ENCODE peak calls at places on chromosomes 4 and X, in four cellular contexts. One of them, this sample, is unnamed.

GRCh38 chrX:66384722-66385121 is 220.7 kb downstream of the HEPH start:
- DNase-seq in HTR-8/SVneo: no peak
- DNase-seq in RWPE1: no peak
- DNase-seq in heart left ventricle: no peak
- DNase-seq in this sample: no peak

GRCh38 chrX:53045002-53045401 is 3.6 kb upstream of the GPR173 start:
- DNase-seq in HTR-8/SVneo: no peak
- DNase-seq in RWPE1: no peak
- DNase-seq in heart left ventricle: no peak
- DNase-seq in this sample: no peak

GRCh38 chr4:87580057-87580456 is 28.3 kb upstream of the DSPP start:
- DNase-seq in HTR-8/SVneo: no peak
- DNase-seq in RWPE1: no peak
- DNase-seq in heart left ventricle: no peak
- DNase-seq in this sample: no peak

GRCh38 chrX:125101971-125102750 is 217.5 kb upstream of the TEX13C start:
- DNase-seq in HTR-8/SVneo: no peak
- DNase-seq in RWPE1: no peak
- DNase-seq in heart left ventricle: no peak
- DNase-seq in this sample: no peak

GRCh38 chrX:23287191-23287764 is 47.4 kb upstream of the PTCHD1 start:
- DNase-seq in HTR-8/SVneo: no peak
- DNase-seq in RWPE1: no peak
- DNase-seq in heart left ventricle: no peak
- DNase-seq in this sample: no peak

GRCh38 chr4:96593422-96593821 is 753.5 kb downstream of the PDHA2 start:
- DNase-seq in HTR-8/SVneo: no peak
- DNase-seq in RWPE1: no peak
- DNase-seq in heart left ventricle: no peak
- DNase-seq in this sample: no peak

GRCh38 chr4:145625677-145626622 is 6.8 kb downstream of the MMAA start:
- DNase-seq in HTR-8/SVneo: no peak
- DNase-seq in RWPE1: no peak
- DNase-seq in heart left ventricle: no peak
- DNase-seq in this sample: no peak

GRCh38 chr4:42627887-42628646 is 28.8 kb downstream of the ATP8A1 start:
- DNase-seq in HTR-8/SVneo: no peak
- DNase-seq in RWPE1: no peak
- DNase-seq in heart left ventricle: peak
- DNase-seq in this sample: no peak

GRCh38 chr4:15961778-15962510 is 1.0 kb downstream of the FGFBP2 start:
- DNase-seq in HTR-8/SVneo: no peak
- DNase-seq in RWPE1: no peak
- DNase-seq in heart left ventricle: no peak
- DNase-seq in this sample: no peak

GRCh38 chr4:165874072-165874798 is 1.2 kb downstream of the TLL1 start:
- DNase-seq in HTR-8/SVneo: peak
- DNase-seq in RWPE1: peak
- DNase-seq in heart left ventricle: peak
- DNase-seq in this sample: peak

GRCh38 chr4:33715996-33716395 is 2528.3 kb downstream of the ARAP2 start:
- DNase-seq in HTR-8/SVneo: peak
- DNase-seq in RWPE1: peak
- DNase-seq in heart left ventricle: no peak
- DNase-seq in this sample: peak

GRCh38 chr4:13087041-13087440 is 397.1 kb downstream of the RAB28 start:
- DNase-seq in HTR-8/SVneo: no peak
- DNase-seq in RWPE1: no peak
- DNase-seq in heart left ventricle: no peak
- DNase-seq in this sample: no peak

GRCh38 chrX:12701625-12702024 is 89.6 kb upstream of the PRPS2 start:
- DNase-seq in HTR-8/SVneo: peak
- DNase-seq in RWPE1: peak
- DNase-seq in heart left ventricle: no peak
- DNase-seq in this sample: peak

GRCh38 chr4:56313132-56313531 is 74.2 kb downstream of the AASDH start:
- DNase-seq in HTR-8/SVneo: no peak
- DNase-seq in RWPE1: no peak
- DNase-seq in heart left ventricle: no peak
- DNase-seq in this sample: no peak